ENCODE peak calls at places on chromosomes 3 and 15, in five cellular contexts. B is ureter, X is stomach, P is fibroblast of pulmonary artery, G is heart left ventricle. M is an unnamed sample.

GRCh38 chr15:75578948-75579908 is at the start of gene PTPN9:
- DNase-seq in G (peak), P (peak), B (peak), X (peak), M (peak)

GRCh38 chr3:151552589-151552988 is 91.7 kb upstream of the IGSF10 start:
- DNase-seq in B (no peak), P (peak), G (no peak), X (no peak), M (no peak)

GRCh38 chr3:197076446-197076845 is 46.8 kb upstream of the MELTF start:
- DNase-seq in G (no peak), X (no peak), B (no peak), P (no peak), M (no peak)

GRCh38 chr15:63722144-63722543 is 111.6 kb downstream of the HERC1 start:
- DNase-seq in P (no peak), B (no peak), G (no peak), X (no peak), M (no peak)

GRCh38 chr3:42204867-42205599 is 61.0 kb downstream of the CCK start:
- DNase-seq in X (no peak), B (no peak), P (no peak), G (no peak), M (no peak)

GRCh38 chr3:143808999-143809700 is 39.1 kb downstream of the SLC9A9 start:
- DNase-seq in G (no peak), B (no peak), P (no peak), X (no peak), M (no peak)

GRCh38 chr15:81814882-81815455 is 230.8 kb downstream of the MEX3B start:
- DNase-seq in P (no peak), X (no peak), B (no peak), G (no peak), M (no peak)

GRCh38 chr3:107271787-107272387 is 105.4 kb upstream of the CCDC54 start:
- DNase-seq in B (no peak), P (peak), X (no peak), G (no peak), M (peak)

GRCh38 chr3:27681249-27681748 is 40.8 kb downstream of the EOMES start:
- DNase-seq in P (peak), B (no peak), G (no peak), X (no peak), M (peak)

M was measured in dermis microvascular lymphatic vessel endothelial cell.